ENCODE peak calls at places on chromosomes 11 and 22, in four cellular contexts. N, P, V and L are unnamed samples.

GRCh38 chr11:13183094-13183825 is 94.3 kb upstream of the BMAL1 start:
- DNase-seq in N (no peak), P (no peak), V (no peak), L (peak; percentile 26)

GRCh38 chr11:59783632-59784090 is 26.9 kb downstream of the MRPL16 start:
- DNase-seq in N (no peak), P (no peak), V (no peak), L (no peak)

GRCh38 chr11:127307700-127308099 is 307.1 kb upstream of the KIRREL3 start:
- DNase-seq in N (no peak), P (no peak), V (no peak), L (no peak)

GRCh38 chr11:132177106-132177505 is 806.7 kb downstream of the NTM start:
- DNase-seq in N (no peak), P (no peak), V (no peak), L (no peak)

GRCh38 chr11:26297179-26297970 is 34.6 kb upstream of the ANO3 start:
- DNase-seq in N (no peak), P (no peak), V (peak; percentile 15), L (no peak)

GRCh38 chr11:15750535-15751297 is 605.6 kb downstream of the SOX6 start:
- DNase-seq in N (no peak), P (no peak), V (no peak), L (no peak)

GRCh38 chr11:67599149-67599548 is 7.6 kb upstream of the NDUFV1 start:
- DNase-seq in N (no peak), P (no peak), V (no peak), L (no peak)

GRCh38 chr11:36030707-36031365 is 87.0 kb downstream of the LDLRAD3 start:
- DNase-seq in N (no peak), P (no peak), V (no peak), L (no peak)

GRCh38 chr11:73716153-73717056 is 44.5 kb downstream of the RAB6A start:
- DNase-seq in N (no peak), P (no peak), V (no peak), L (no peak)

GRCh38 chr11:62242021-62242420 is at the start of gene SCGB1D2:
- DNase-seq in N (no peak), P (no peak), V (no peak), L (no peak)

GRCh38 chr11:7098235-7098832 is 9.5 kb downstream of the RBMXL2 start:
- DNase-seq in N (no peak), P (no peak), V (peak; percentile 4), L (peak; percentile 39)

GRCh38 chr11:118931576-118931975 is 5.8 kb upstream of the BCL9L start:
- DNase-seq in N (no peak), P (no peak), V (no peak), L (no peak)

GRCh38 chr11:61587951-61588695 is 7.2 kb upstream of the SYT7 start:
- DNase-seq in N (peak; percentile 18), P (peak; percentile 67), V (peak; percentile 50), L (peak; percentile 56)

GRCh38 chr11:70467196-70468085 is 69.1 kb downstream of the CTTN start:
- DNase-seq in N (peak; percentile 39), P (no peak), V (peak; percentile 69), L (no peak)

GRCh38 chr11:41479179-41479578 is 19.7 kb upstream of the LRRC4C start:
- DNase-seq in N (no peak), P (no peak), V (no peak), L (no peak)

GRCh38 chr22:21044931-21045584 is 688 bp upstream of the LRRC74B start:
- DNase-seq in N (no peak), P (no peak), V (no peak), L (no peak)

GRCh38 chr22:50016308-50016987 is 3.9 kb upstream of the IL17REL start:
- DNase-seq in N (no peak), P (no peak), V (no peak), L (no peak)

GRCh38 chr11:128521697-128522062 is 65.7 kb downstream of the ETS1 start:
- DNase-seq in N (no peak), P (peak; percentile 34), V (no peak), L (no peak)

GRCh38 chr11:59573216-59573615 is 42.4 kb downstream of the OSBP start:
- DNase-seq in N (no peak), P (no peak), V (no peak), L (no peak)

GRCh38 chr11:22189660-22190059 is 3.2 kb upstream of the ANO5 start:
- DNase-seq in N (no peak), P (no peak), V (no peak), L (no peak)

GRCh38 chr22:19765477-19766234 is 5.1 kb downstream of the TBX1 start:
- DNase-seq in N (no peak), P (peak; percentile 13), V (no peak), L (no peak)

GRCh38 chr22:36733271-36733670 is 29.7 kb upstream of the CACNG2 start:
- DNase-seq in N (no peak), P (no peak), V (no peak), L (no peak)

GRCh38 chr11:16609769-16610168 is 128.7 kb upstream of the C11orf58 start:
- DNase-seq in N (no peak), P (no peak), V (no peak), L (no peak)

GRCh38 chr11:36213050-36213840 is 76.0 kb downstream of the COMMD9 start:
- DNase-seq in N (no peak), P (no peak), V (peak; percentile 94), L (no peak)

GRCh38 chr22:42414565-42415298 is 17.5 kb downstream of the NFAM1 start:
- DNase-seq in N (no peak), P (no peak), V (no peak), L (no peak)